ENCODE peak calls at places on chromosomes 6 and 20, in nine cellular contexts. One of them, this sample, is unnamed.

GRCh38 chr6:108951351-108951953 is 103.2 kb downstream of the ARMC2 start:
- DNase-seq in vagina: no peak
- DNase-seq in ovary: no peak
- DNase-seq in A549: no peak
- DNase-seq in body of pancreas: no peak
- DNase-seq in heart left ventricle: no peak
- DNase-seq in sigmoid colon: no peak
- DNase-seq in H54: no peak
- DNase-seq in tibial nerve: no peak
- DNase-seq in this sample: no peak

GRCh38 chr6:136067731-136068341 is 182.3 kb downstream of the MTFR2 start:
- DNase-seq in vagina: no peak
- DNase-seq in ovary: no peak
- DNase-seq in A549: no peak
- DNase-seq in body of pancreas: peak
- DNase-seq in heart left ventricle: no peak
- DNase-seq in sigmoid colon: no peak
- DNase-seq in H54: no peak
- DNase-seq in tibial nerve: no peak
- DNase-seq in this sample: no peak

GRCh38 chr20:31816221-31816620 is 2.9 kb upstream of the MYLK2 start:
- DNase-seq in vagina: no peak
- DNase-seq in ovary: no peak
- DNase-seq in A549: no peak
- DNase-seq in body of pancreas: no peak
- DNase-seq in heart left ventricle: no peak
- DNase-seq in sigmoid colon: no peak
- DNase-seq in H54: no peak
- DNase-seq in tibial nerve: no peak
- DNase-seq in this sample: no peak

GRCh38 chr20:33561981-33562601 is 72.2 kb downstream of the CBFA2T2 start:
- DNase-seq in vagina: no peak
- DNase-seq in ovary: peak
- DNase-seq in A549: peak
- DNase-seq in body of pancreas: peak
- DNase-seq in heart left ventricle: peak
- DNase-seq in sigmoid colon: peak
- DNase-seq in H54: peak
- DNase-seq in tibial nerve: peak
- DNase-seq in this sample: peak

GRCh38 chr6:126947070-126947469 is 171.4 kb upstream of the RSPO3 start:
- DNase-seq in vagina: no peak
- DNase-seq in ovary: no peak
- DNase-seq in A549: no peak
- DNase-seq in body of pancreas: peak
- DNase-seq in heart left ventricle: peak
- DNase-seq in sigmoid colon: peak
- DNase-seq in H54: no peak
- DNase-seq in tibial nerve: peak
- DNase-seq in this sample: no peak

GRCh38 chr6:3899970-3900439 is 50.8 kb downstream of the FAM50B start:
- DNase-seq in vagina: no peak
- DNase-seq in ovary: no peak
- DNase-seq in A549: no peak
- DNase-seq in body of pancreas: no peak
- DNase-seq in heart left ventricle: no peak
- DNase-seq in sigmoid colon: no peak
- DNase-seq in H54: no peak
- DNase-seq in tibial nerve: no peak
- DNase-seq in this sample: peak

GRCh38 chr6:119353696-119354095 is 4.1 kb upstream of the MAN1A1 start:
- DNase-seq in vagina: no peak
- DNase-seq in ovary: no peak
- DNase-seq in A549: no peak
- DNase-seq in body of pancreas: no peak
- DNase-seq in heart left ventricle: no peak
- DNase-seq in sigmoid colon: no peak
- DNase-seq in H54: no peak
- DNase-seq in tibial nerve: no peak
- DNase-seq in this sample: no peak

GRCh38 chr20:48858075-48858790 is 30.4 kb upstream of the PREX1 start:
- DNase-seq in vagina: no peak
- DNase-seq in ovary: no peak
- DNase-seq in A549: no peak
- DNase-seq in body of pancreas: no peak
- DNase-seq in heart left ventricle: peak
- DNase-seq in sigmoid colon: no peak
- DNase-seq in H54: no peak
- DNase-seq in tibial nerve: no peak
- DNase-seq in this sample: no peak

DNA sequence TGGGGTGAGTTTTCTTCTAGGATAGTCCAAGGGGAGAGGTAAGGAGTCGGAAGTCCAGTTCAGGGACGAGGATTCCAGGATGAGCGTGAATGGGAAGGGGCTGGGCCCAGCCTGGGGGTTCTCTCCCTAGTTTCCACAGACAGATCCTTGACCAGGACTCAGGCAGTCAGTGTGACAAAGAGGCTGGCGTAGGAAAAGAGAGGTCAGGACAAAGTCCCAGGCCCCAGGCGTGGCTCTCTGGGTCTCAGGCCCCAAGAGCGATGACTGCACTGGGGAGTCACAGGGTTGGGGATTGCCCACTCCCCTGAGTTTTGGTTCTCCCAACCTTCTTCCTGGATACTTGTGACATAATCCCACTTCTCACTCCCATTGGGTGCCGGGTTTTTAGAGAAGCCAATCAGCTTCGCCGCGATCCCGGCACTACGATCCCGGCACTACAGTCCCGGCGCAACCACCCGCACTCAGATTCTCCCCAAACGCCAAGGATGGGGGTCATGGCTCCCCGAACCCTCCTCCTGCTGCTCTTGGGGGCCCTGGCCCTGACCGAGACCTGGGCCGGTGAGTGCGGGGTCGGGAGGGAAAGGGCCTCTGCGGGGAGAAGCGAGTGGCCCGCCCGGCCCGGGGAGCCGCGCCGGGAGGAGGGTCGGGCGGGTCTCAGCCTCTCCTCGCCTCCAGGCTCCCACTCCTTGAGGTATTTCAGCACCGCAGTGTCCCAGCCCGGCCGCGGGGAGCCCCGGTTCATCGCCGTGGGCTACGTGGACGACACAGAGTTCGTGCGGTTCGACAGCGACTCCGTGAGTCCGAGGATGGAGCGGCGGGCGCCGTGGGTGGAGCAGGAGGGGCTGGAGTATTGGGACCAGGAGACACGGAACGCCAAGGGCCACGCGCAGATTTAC is 46.2 kb upstream of the TRIM26 start:
- DNase-seq in vagina: no peak
- DNase-seq in ovary: peak
- DNase-seq in A549: peak
- DNase-seq in body of pancreas: peak
- DNase-seq in heart left ventricle: peak
- DNase-seq in sigmoid colon: peak
- DNase-seq in H54: peak
- DNase-seq in tibial nerve: peak
- DNase-seq in this sample: peak
- TF ChIP-seq POLR2A in vagina: no peak
- TF ChIP-seq POLR2A in ovary: no peak
- TF ChIP-seq POLR2A in A549: no peak
- TF ChIP-seq POLR2A in body of pancreas: peak
- TF ChIP-seq POLR2A in heart left ventricle: no peak
- TF ChIP-seq POLR2A in sigmoid colon: no peak
- TF ChIP-seq POLR2A in H54: peak
- TF ChIP-seq POLR2A in tibial nerve: no peak
- TF ChIP-seq POLR2A in this sample: no peak

GRCh38 chr6:24458134-24458533 is 31.2 kb downstream of the GPLD1 start:
- DNase-seq in vagina: no peak
- DNase-seq in ovary: no peak
- DNase-seq in A549: no peak
- DNase-seq in body of pancreas: no peak
- DNase-seq in heart left ventricle: no peak
- DNase-seq in sigmoid colon: no peak
- DNase-seq in H54: no peak
- DNase-seq in tibial nerve: no peak
- DNase-seq in this sample: no peak
- TF ChIP-seq POLR2A in vagina: no peak
- TF ChIP-seq POLR2A in ovary: no peak
- TF ChIP-seq POLR2A in A549: no peak
- TF ChIP-seq POLR2A in body of pancreas: no peak
- TF ChIP-seq POLR2A in heart left ventricle: no peak
- TF ChIP-seq POLR2A in sigmoid colon: no peak
- TF ChIP-seq POLR2A in H54: no peak
- TF ChIP-seq POLR2A in tibial nerve: no peak
- TF ChIP-seq POLR2A in this sample: no peak

GRCh38 chr6:7140631-7141366 is 33.0 kb downstream of the RREB1 start:
- DNase-seq in vagina: no peak
- DNase-seq in ovary: peak
- DNase-seq in A549: peak
- DNase-seq in body of pancreas: peak
- DNase-seq in heart left ventricle: peak
- DNase-seq in sigmoid colon: peak
- DNase-seq in H54: peak
- DNase-seq in tibial nerve: peak
- DNase-seq in this sample: peak

GRCh38 chr6:7144810-7145209 is 37.0 kb downstream of the RREB1 start:
- DNase-seq in vagina: no peak
- DNase-seq in ovary: no peak
- DNase-seq in A549: no peak
- DNase-seq in body of pancreas: no peak
- DNase-seq in heart left ventricle: no peak
- DNase-seq in sigmoid colon: no peak
- DNase-seq in H54: no peak
- DNase-seq in tibial nerve: no peak
- DNase-seq in this sample: no peak

GRCh38 chr6:7142228-7142801 is 34.6 kb downstream of the RREB1 start:
- DNase-seq in vagina: no peak
- DNase-seq in ovary: peak
- DNase-seq in A549: no peak
- DNase-seq in body of pancreas: no peak
- DNase-seq in heart left ventricle: no peak
- DNase-seq in sigmoid colon: no peak
- DNase-seq in H54: no peak
- DNase-seq in tibial nerve: no peak
- DNase-seq in this sample: no peak

GRCh38 chr6:7145269-7146078 is 37.7 kb downstream of the RREB1 start:
- DNase-seq in vagina: no peak
- DNase-seq in ovary: no peak
- DNase-seq in A549: no peak
- DNase-seq in body of pancreas: peak
- DNase-seq in heart left ventricle: no peak
- DNase-seq in sigmoid colon: no peak
- DNase-seq in H54: no peak
- DNase-seq in tibial nerve: no peak
- DNase-seq in this sample: peak

GRCh38 chr6:7143161-7143974 is 35.6 kb downstream of the RREB1 start:
- DNase-seq in vagina: no peak
- DNase-seq in ovary: no peak
- DNase-seq in A549: no peak
- DNase-seq in body of pancreas: peak
- DNase-seq in heart left ventricle: no peak
- DNase-seq in sigmoid colon: no peak
- DNase-seq in H54: no peak
- DNase-seq in tibial nerve: no peak
- DNase-seq in this sample: no peak
- TF ChIP-seq POLR2A in vagina: no peak
- TF ChIP-seq POLR2A in ovary: no peak
- TF ChIP-seq POLR2A in A549: no peak
- TF ChIP-seq POLR2A in body of pancreas: no peak
- TF ChIP-seq POLR2A in heart left ventricle: no peak
- TF ChIP-seq POLR2A in sigmoid colon: no peak
- TF ChIP-seq POLR2A in H54: no peak
- TF ChIP-seq POLR2A in tibial nerve: no peak
- TF ChIP-seq POLR2A in this sample: no peak

GRCh38 chr6:26296857-26297648 is 67.9 kb upstream of the BTN3A2 start:
- DNase-seq in vagina: no peak
- DNase-seq in ovary: no peak
- DNase-seq in A549: no peak
- DNase-seq in body of pancreas: no peak
- DNase-seq in heart left ventricle: no peak
- DNase-seq in sigmoid colon: no peak
- DNase-seq in H54: no peak
- DNase-seq in tibial nerve: no peak
- DNase-seq in this sample: no peak

GRCh38 chr6:26296556-26296856 is 68.5 kb upstream of the BTN3A2 start:
- DNase-seq in vagina: no peak
- DNase-seq in ovary: no peak
- DNase-seq in A549: no peak
- DNase-seq in body of pancreas: no peak
- DNase-seq in heart left ventricle: no peak
- DNase-seq in sigmoid colon: no peak
- DNase-seq in H54: no peak
- DNase-seq in tibial nerve: no peak
- DNase-seq in this sample: no peak

GRCh38 chr6:26294276-26294675 is 70.7 kb upstream of the BTN3A2 start:
- DNase-seq in vagina: no peak
- DNase-seq in ovary: no peak
- DNase-seq in A549: no peak
- DNase-seq in body of pancreas: no peak
- DNase-seq in heart left ventricle: no peak
- DNase-seq in sigmoid colon: no peak
- DNase-seq in H54: no peak
- DNase-seq in tibial nerve: no peak
- DNase-seq in this sample: no peak

GRCh38 chr6:26292709-26293108 is 72.3 kb upstream of the BTN3A2 start:
- DNase-seq in vagina: no peak
- DNase-seq in ovary: no peak
- DNase-seq in A549: no peak
- DNase-seq in body of pancreas: no peak
- DNase-seq in heart left ventricle: no peak
- DNase-seq in sigmoid colon: no peak
- DNase-seq in H54: no peak
- DNase-seq in tibial nerve: no peak
- DNase-seq in this sample: no peak

DNA sequence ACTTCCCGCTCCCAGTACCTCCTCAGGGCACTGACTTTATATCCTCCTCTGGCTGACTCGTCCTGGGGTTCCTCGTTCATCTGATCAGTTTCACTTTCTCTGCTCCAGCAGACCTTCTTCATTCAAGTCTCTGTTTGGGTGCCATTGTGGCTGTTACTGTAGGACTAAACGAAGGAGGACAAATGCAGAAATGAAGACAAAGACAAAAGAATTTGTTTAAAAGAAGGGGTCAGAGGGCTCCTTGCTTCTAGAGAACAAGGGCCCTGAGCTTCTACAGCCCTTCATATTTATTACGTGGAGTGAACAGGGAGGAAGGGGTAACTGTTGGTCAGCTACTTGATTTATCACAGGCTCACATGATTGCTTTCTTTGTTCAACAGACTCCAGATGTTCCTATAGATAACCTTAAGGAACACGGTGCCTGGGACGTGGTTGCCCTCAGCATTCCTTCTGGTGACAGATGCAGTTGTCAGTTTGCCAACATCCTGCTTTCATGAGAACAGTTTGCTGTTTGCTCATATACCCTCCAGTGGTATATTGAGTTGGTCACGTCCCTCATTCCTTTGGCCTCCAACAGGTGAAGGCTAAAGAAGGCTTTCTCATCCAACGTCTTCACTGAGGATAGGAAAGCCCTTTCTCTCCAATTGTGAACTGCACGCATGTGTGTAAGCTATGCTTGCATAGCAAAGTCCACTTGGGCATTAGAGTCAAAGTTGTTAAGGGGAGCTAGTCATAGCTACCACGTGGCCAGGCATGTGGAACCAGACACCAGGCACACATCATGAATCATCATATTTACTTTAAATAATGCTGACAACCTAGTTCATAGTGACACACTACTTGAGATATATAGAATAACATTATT is 69.1 kb upstream of the BTN3A2 start:
- DNase-seq in vagina: no peak
- DNase-seq in ovary: no peak
- DNase-seq in A549: peak
- DNase-seq in body of pancreas: no peak
- DNase-seq in heart left ventricle: no peak
- DNase-seq in sigmoid colon: no peak
- DNase-seq in H54: no peak
- DNase-seq in tibial nerve: no peak
- DNase-seq in this sample: peak
- TF ChIP-seq POLR2A in vagina: no peak
- TF ChIP-seq POLR2A in ovary: no peak
- TF ChIP-seq POLR2A in A549: no peak
- TF ChIP-seq POLR2A in body of pancreas: no peak
- TF ChIP-seq POLR2A in heart left ventricle: no peak
- TF ChIP-seq POLR2A in sigmoid colon: no peak
- TF ChIP-seq POLR2A in H54: no peak
- TF ChIP-seq POLR2A in tibial nerve: no peak
- TF ChIP-seq POLR2A in this sample: no peak